ENCODE peak calls at places on chromosomes 4 and X, in ten cellular contexts. Z is WERI-Rb-1, Q is heart right ventricle, B is lower leg skin, G is A549, U is astrocyte of the spinal cord, O is fibroblast of pulmonary artery, Y is aorta, L is neural progenitor cell, I is AG10803. E is an unnamed sample.

GRCh38 chr4:127965803-127966175 is 583 bp downstream of the ABHD18 start:
- DNase-seq in Z (peak; percentile 80), Q (peak; percentile 19), B (peak; percentile 88), G (peak; percentile 25), U (no peak), O (peak; percentile 13), Y (no peak), L (no peak), I (peak; percentile 5), E (peak; percentile 28)

GRCh38 chr4:124783847-124784246 is 71.3 kb upstream of the ANKRD50 start:
- DNase-seq in Z (no peak), Q (no peak), B (no peak), G (no peak), U (peak; percentile 58), O (peak; percentile 31), Y (no peak), L (no peak), I (no peak), E (peak; percentile 7)

GRCh38 chr4:77092832-77093800 is 17.3 kb upstream of the CCNI start:
- DNase-seq in Z (no peak), Q (no peak), B (no peak), G (no peak), U (peak; percentile 35), O (peak; percentile 50), Y (no peak), L (no peak), I (peak; percentile 58), E (peak; percentile 46)

GRCh38 chr4:98524271-98524670 is 134.1 kb downstream of the TSPAN5 start:
- DNase-seq in Z (no peak), Q (no peak), B (no peak), G (no peak), U (no peak), O (peak; percentile 28), Y (no peak), L (no peak), I (no peak), E (no peak)

GRCh38 chr4:188015025-188015778 is 19.6 kb downstream of the ZFP42 start:
- DNase-seq in Z (no peak), Q (no peak), B (no peak), G (no peak), U (no peak), O (no peak), Y (no peak), L (no peak), I (no peak), E (peak; percentile 30)

GRCh38 chr4:81743731-81744465 is 272.2 kb upstream of the RASGEF1B start:
- DNase-seq in Z (peak; percentile 94), Q (no peak), B (no peak), G (no peak), U (no peak), O (no peak), Y (no peak), L (no peak), I (no peak), E (no peak)

GRCh38 chrX:6557690-6558089 is 22.8 kb upstream of the VCX3A start:
- DNase-seq in Z (no peak), Q (no peak), B (no peak), G (no peak), U (no peak), O (no peak), Y (no peak), L (no peak), I (no peak), E (no peak)

GRCh38 chrX:153722704-153723350 is 1.4 kb downstream of the BCAP31 start:
- DNase-seq in Z (no peak), Q (no peak), B (no peak), G (peak; percentile 25), U (no peak), O (no peak), Y (no peak), L (no peak), I (no peak), E (peak; percentile 32)

DNA sequence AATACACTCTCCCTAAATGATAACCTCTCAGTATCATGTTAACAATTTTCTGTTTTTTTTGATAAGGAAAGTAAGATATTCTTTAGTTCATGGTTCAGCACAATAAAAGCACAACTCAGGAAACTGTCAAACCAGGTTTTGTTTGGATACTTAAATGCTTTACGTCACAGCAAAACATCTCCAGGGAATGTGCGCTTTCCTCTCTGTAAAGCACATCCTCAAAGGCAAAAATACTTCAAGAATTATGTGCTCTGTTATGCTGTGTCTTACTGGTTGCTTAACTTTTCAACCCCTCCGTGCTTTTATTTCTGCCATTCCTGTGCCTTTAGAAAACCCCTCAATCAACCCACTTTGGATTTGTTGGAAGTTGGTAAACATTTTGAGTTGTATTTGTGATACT is 27.8 kb downstream of the SNX25 start:
- DNase-seq in Z (no peak), Q (no peak), B (no peak), G (no peak), U (peak; percentile 47), O (peak; percentile 62), Y (no peak), L (no peak), I (no peak), E (peak; percentile 88)
- H3K4me3 ChIP-seq in Z (no peak overlapping the region), Q (no peak overlapping the region), B (no peak overlapping the region), G (no peak overlapping the region), U (no peak overlapping the region), O (no peak overlapping the region), Y (no peak overlapping the region), L (no peak overlapping the region), I (no peak overlapping the region), E (no peak overlapping the region)

DNA sequence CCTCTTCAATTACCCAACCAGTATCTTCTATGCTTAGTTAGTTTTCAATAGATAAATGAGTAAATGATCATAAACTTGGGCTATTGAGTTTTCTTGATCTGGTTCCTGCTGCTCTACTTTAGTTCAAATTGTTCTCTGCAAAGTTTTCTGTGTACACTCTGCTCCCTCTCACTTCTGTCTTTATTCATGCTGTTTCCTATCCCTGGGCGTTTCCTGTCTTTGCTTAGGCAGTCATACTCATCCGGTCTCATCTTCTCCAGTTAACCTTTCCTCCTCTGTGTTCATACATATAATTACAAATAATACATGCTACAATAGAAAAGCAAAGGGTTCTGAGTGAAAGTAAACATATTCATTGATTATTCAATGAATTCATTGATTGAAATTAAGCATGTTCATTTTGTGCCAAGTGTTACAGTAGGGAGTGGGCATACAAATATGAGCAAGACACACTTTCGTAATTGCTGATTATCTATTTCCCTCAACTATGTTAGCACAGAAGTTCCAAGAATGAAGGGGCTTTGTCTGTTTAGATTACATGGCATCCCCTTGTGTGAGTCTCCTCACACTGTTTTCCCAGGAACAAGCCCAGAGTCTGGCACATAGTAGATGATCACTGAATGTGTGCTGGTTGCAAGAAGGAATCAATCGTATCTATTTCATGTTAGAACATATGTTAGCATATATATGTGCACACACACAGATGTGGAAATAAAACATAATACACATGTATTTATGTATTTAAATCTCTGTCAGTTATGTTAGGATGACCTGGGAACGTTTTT is 1.1 kb downstream of the RAB39B start:
- DNase-seq in Z (no peak), Q (no peak), B (no peak), G (no peak), U (no peak), O (no peak), Y (no peak), L (no peak), I (no peak), E (no peak)
- H3K4me3 ChIP-seq in Z (peak overlapping the region; percentile 80), Q (no peak overlapping the region), B (no peak overlapping the region), G (peak overlapping the region; percentile 55), U (no peak overlapping the region), O (no peak overlapping the region), Y (no peak overlapping the region), L (peak overlapping the region; percentile 59), I (no peak overlapping the region), E (no peak overlapping the region)

GRCh38 chr4:186557061-186557460 is 1.7 kb upstream of the MTNR1A start:
- DNase-seq in Z (no peak), Q (no peak), B (no peak), G (no peak), U (no peak), O (peak; percentile 18), Y (no peak), L (no peak), I (peak; percentile 46), E (no peak)

GRCh38 chr4:186551849-186552248 is 3.5 kb downstream of the MTNR1A start:
- DNase-seq in Z (no peak), Q (no peak), B (no peak), G (no peak), U (no peak), O (no peak), Y (no peak), L (no peak), I (no peak), E (no peak)

GRCh38 chr4:186553717-186554116 is 1.6 kb downstream of the MTNR1A start:
- DNase-seq in Z (no peak), Q (no peak), B (no peak), G (no peak), U (no peak), O (no peak), Y (no peak), L (peak; percentile 33), I (no peak), E (no peak)

GRCh38 chr4:186554890-186555827 is at the start of gene MTNR1A:
- DNase-seq in Z (no peak), Q (no peak), B (no peak), G (peak; percentile 19), U (peak; percentile 25), O (peak; percentile 6), Y (no peak), L (peak; percentile 80), I (no peak), E (no peak)

DNA sequence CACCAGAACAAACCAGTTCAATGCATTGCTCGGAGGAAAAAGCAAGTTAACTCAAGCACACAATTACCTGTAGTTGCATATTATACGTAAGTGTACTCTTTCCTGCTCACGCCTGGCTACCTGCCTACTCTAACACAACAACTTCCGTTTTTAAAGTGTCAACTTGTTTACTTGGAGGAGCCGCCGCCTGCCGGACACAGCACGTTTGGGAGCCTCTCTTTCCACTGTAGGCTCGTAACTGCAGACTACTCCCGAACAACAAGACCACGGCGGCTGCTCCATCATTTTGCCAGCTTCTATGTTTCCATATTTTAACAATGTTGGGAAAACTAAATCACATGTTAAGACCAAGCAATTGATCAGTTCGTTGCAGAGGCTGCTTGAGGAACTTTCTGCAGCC is 882 bp downstream of the MTNR1A start:
- DNase-seq in Z (no peak), Q (no peak), B (no peak), G (peak; percentile 28), U (no peak), O (peak; percentile 34), Y (no peak), L (peak; percentile 72), I (peak; percentile 17), E (peak; percentile 36)
- H3K4me3 ChIP-seq in Z (no peak overlapping the region), Q (no peak overlapping the region), B (no peak overlapping the region), G (peak overlapping the region; percentile 47), U (peak overlapping the region; percentile 27), O (peak overlapping the region; percentile 34), Y (no peak overlapping the region), L (peak overlapping the region; percentile 76), I (peak overlapping the region; percentile 41), E (no peak overlapping the region)

GRCh38 chr4:155591201-155591600 is 75.4 kb upstream of the GUCY1A1 start:
- DNase-seq in Z (no peak), Q (no peak), B (no peak), G (no peak), U (no peak), O (no peak), Y (no peak), L (no peak), I (no peak), E (no peak)

GRCh38 chr4:155591784-155592567 is 74.7 kb upstream of the GUCY1A1 start:
- DNase-seq in Z (no peak), Q (no peak), B (no peak), G (no peak), U (no peak), O (no peak), Y (no peak), L (no peak), I (no peak), E (no peak)

GRCh38 chr4:155587766-155588165 is 78.9 kb upstream of the GUCY1A1 start:
- DNase-seq in Z (no peak), Q (no peak), B (no peak), G (no peak), U (no peak), O (no peak), Y (no peak), L (no peak), I (no peak), E (no peak)

GRCh38 chr4:155590751-155591150 is 75.9 kb upstream of the GUCY1A1 start:
- DNase-seq in Z (no peak), Q (no peak), B (no peak), G (no peak), U (no peak), O (no peak), Y (no peak), L (no peak), I (no peak), E (no peak)

DNA sequence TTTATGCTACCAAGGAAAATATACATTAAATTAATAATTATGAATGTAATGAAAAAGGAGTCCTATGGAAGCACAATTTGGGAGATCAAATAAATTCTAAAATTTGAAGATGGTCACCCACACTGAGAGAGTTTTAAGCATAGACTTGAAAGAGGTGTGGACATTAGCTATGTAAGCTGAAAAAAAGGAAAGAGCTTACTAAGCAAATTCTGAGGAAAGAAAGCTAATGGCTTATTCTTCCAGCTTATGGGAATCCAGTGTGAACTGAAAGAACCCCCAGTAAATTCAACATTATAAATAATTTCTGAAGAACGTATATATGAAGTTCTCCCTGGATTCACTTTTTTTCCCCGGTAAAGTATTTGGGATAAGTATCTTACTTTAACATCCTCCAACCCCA is 78.2 kb upstream of the GUCY1A1 start:
- DNase-seq in Z (no peak), Q (no peak), B (no peak), G (no peak), U (no peak), O (no peak), Y (no peak), L (no peak), I (no peak), E (no peak)
- H3K4me3 ChIP-seq in Z (no peak overlapping the region), Q (no peak overlapping the region), B (no peak overlapping the region), G (no peak overlapping the region), U (no peak overlapping the region), O (no peak overlapping the region), Y (no peak overlapping the region), L (no peak overlapping the region), I (no peak overlapping the region), E (no peak overlapping the region)